ENCODE peak calls at places on chromosomes 3 and 15, in five cellular contexts. Y is tibial nerve, O is A549, D is sigmoid colon, M is GM12878. U is an unnamed sample.
A peak's percentile ranks its signal among the peaks of the same experiment; 100 is the strongest.

GRCh38 chr3:177561365-177561764 is 364.1 kb upstream of the TBL1XR1 start:
- DNase-seq in Y (no peak), D (no peak), O (no peak), M (no peak), U (no peak)

GRCh38 chr15:93829115-93829849 is 402.1 kb upstream of the MCTP2 start:
- DNase-seq in Y (peak; percentile 16), M (no peak), D (no peak), O (no peak), U (no peak)

GRCh38 chr3:10530241-10530640 is 24.9 kb upstream of the ATP2B2 start:
- DNase-seq in M (no peak), Y (no peak), O (no peak), D (peak; percentile 3), U (no peak)

GRCh38 chr3:126476166-126476975 is 680 bp upstream of the ZXDC start:
- DNase-seq in D (no peak), O (peak; percentile 72), Y (peak; percentile 53), M (no peak), U (no peak)

GRCh38 chr15:44489464-44489863 is 47.5 kb upstream of the EIF3J start:
- DNase-seq in O (no peak), Y (no peak), M (no peak), D (no peak), U (no peak)

GRCh38 chr3:197428117-197428761 is 127.5 kb downstream of the BDH1 start:
- DNase-seq in Y (peak; percentile 43), D (no peak), O (peak; percentile 30), M (no peak), U (peak; percentile 79)

GRCh38 chr15:91886878-91887277 is 33.4 kb downstream of the SLCO3A1 start:
- DNase-seq in O (no peak), D (no peak), Y (no peak), M (no peak), U (no peak)

GRCh38 chr3:197024881-197025735 is 4.5 kb downstream of the MELTF start:
- DNase-seq in M (no peak), O (no peak), D (no peak), Y (no peak), U (no peak)

GRCh38 chr3:27721717-27722564 is at the start of gene EOMES:
- DNase-seq in M (no peak), Y (no peak), O (peak; percentile 86), D (no peak), U (peak; percentile 42)

GRCh38 chr3:128079823-128080222 is 27.6 kb downstream of the SEC61A1 start:
- DNase-seq in D (peak; percentile 36), M (no peak), Y (no peak), O (no peak), U (no peak)

GRCh38 chr3:87145553-87145952 is 81.6 kb upstream of the CHMP2B start:
- DNase-seq in Y (no peak), M (no peak), O (no peak), D (no peak), U (peak; percentile 9)

GRCh38 chr3:43742935-43743334 is 52.2 kb downstream of the ABHD5 start:
- DNase-seq in Y (no peak), O (no peak), D (no peak), M (no peak), U (no peak)
- TF ChIP-seq CTCF in Y (no peak), O (peak; percentile 15), D (no peak), M (no peak), U (no peak)

GRCh38 chr3:25153130-25153529 is 274.9 kb upstream of the RARB start:
- DNase-seq in D (no peak), M (no peak), Y (no peak), O (no peak), U (no peak)
- H3K4me1 ChIP-seq in D (no peaks in the 10 kb centered on the region), M (no peaks in the 10 kb centered on the region), Y (peaks cover 13% of the 10 kb centered on the region), O (peaks cover 11% of the 10 kb centered on the region), U (no peaks in the 10 kb centered on the region)

DNA sequence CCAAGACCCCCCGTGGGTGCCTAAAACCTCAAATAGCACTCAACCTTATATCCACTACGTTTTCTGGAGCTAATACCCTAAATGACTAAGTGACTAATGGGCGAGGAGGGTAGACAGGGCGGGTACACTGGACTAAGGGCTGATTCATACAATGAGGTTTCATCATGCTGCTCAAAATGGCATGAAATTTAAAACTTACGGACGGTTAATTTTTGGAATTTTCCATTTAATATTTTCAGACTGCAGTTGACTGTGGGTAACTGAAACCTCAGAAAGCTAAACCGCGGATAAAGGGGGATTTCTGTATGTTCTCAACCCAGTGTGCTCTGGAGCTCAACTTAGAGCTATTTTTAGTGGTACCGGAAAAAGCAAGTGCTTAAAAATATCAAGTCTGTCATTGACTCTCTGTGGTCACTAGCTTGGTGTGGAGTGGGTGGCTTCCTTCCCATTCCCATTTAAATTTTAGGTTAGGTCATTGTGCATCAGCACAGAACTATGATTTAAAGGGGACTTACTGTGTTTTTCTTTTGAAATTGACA is 72.9 kb downstream of the LRRC28 start:
- DNase-seq in D (no peak), O (peak; percentile 51), Y (no peak), M (peak; percentile 62), U (no peak)
- TF ChIP-seq EP300 in D (no peak), O (no peak), Y (no peak), M (no peak), U (no peak)

DNA sequence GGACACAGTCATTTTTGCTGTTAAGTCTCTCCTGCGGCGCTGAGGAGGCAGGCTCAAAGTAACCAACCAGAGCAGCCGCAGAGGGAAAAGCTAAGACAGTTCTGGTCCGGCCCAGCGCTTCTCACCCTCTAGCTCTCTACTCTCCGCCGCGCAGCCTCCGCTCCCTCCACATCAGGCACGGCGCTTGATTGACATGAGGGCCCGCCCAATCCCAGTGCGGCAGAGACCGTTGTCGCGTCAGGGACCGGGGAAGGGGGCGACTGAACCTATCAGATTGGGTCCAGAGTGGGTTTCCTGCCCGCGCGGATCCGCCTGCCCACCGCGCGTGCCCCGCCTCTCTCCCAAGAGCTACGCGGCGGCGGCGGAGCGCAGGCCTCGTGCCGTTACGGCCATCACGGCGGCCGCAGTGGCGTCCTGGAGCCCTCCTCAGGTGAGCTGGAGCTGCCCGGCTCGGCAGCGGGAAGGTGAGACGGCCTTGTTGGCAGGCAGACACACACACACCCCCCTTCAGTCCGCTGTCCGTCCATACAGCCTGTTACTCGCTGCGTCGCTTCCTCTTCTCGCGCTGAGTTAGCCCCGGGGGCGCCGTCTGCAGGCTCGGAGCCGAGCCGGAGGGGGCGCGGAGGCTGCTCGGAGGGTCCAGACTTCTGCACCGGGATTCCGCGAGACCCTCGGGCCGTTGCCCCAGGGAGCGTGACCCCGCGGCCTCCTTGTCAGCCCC is at the start of gene NCK1:
- DNase-seq in M (peak; percentile 90), O (peak; percentile 92), D (peak; percentile 99), Y (peak; percentile 98), U (peak; percentile 99)
- TF ChIP-seq CTCF in M (no peak), O (no peak), D (no peak), Y (no peak), U (no peak)

U was measured in transverse colon.